ENCODE peak calls at places on chromosomes 6 and 20, in six cellular contexts. J is RPMI7951, C is ovary, Z is nucleus accumbens, L is GM13977, G is epithelial cell of esophagus. K is an unnamed sample.
A peak's percentile ranks its signal among the peaks of the same experiment; 100 is the strongest.

GRCh38 chr20:14544688-14545087 is 207.3 kb upstream of the FLRT3 start:
- DNase-seq in J (no peak), C (no peak), Z (no peak), L (no peak), G (no peak), K (no peak)

GRCh38 chr6:142013875-142014495 is 118.7 kb upstream of the GJE1 start:
- DNase-seq in J (peak; percentile 48), C (no peak), Z (no peak), L (no peak), G (peak; percentile 48), K (peak; percentile 48)

GRCh38 chr6:4849214-4849613 is 73.0 kb downstream of the CDYL start:
- DNase-seq in J (no peak), C (no peak), Z (no peak), L (no peak), G (no peak), K (no peak)

GRCh38 chr20:61732511-61733210 is 333.0 kb downstream of the TAF4 start:
- DNase-seq in J (no peak), C (no peak), Z (no peak), L (no peak), G (no peak), K (no peak)

GRCh38 chr6:74018825-74019224 is 322.8 kb downstream of the CD109 start:
- DNase-seq in J (no peak), C (no peak), Z (no peak), L (no peak), G (no peak), K (no peak)

GRCh38 chr6:118650500-118651281 is 700 bp downstream of the CEP85L start:
- DNase-seq in J (peak; percentile 59), C (peak; percentile 58), Z (no peak), L (peak; percentile 57), G (peak; percentile 49), K (peak; percentile 66)

GRCh38 chr6:15763827-15764226 is 101.0 kb upstream of the DTNBP1 start:
- DNase-seq in J (peak; percentile 68), C (no peak), Z (no peak), L (no peak), G (peak; percentile 9), K (peak; percentile 72)

GRCh38 chr6:3222506-3223038 is 4.9 kb downstream of the TUBB2B start:
- DNase-seq in J (no peak), C (no peak), Z (no peak), L (no peak), G (no peak), K (no peak)

GRCh38 chr6:161748535-161749386 is 474.9 kb upstream of the AGPAT4 start:
- DNase-seq in J (peak; percentile 26), C (no peak), Z (no peak), L (peak; percentile 19), G (peak; percentile 1), K (peak; percentile 54)

GRCh38 chr20:54123587-54124180 is 50.1 kb downstream of the CYP24A1 start:
- DNase-seq in J (peak; percentile 100), C (no peak), Z (no peak), L (no peak), G (peak; percentile 100), K (peak; percentile 95)

GRCh38 chr6:11522819-11523218 is 14.7 kb upstream of the TMEM170B start:
- DNase-seq in J (no peak), C (no peak), Z (no peak), L (no peak), G (peak; percentile 65), K (no peak)

GRCh38 chr20:53165452-53165851 is 193.3 kb downstream of the TSHZ2 start:
- DNase-seq in J (no peak), C (no peak), Z (no peak), L (no peak), G (peak; percentile 74), K (no peak)

GRCh38 chr6:25360611-25361010 is 81.4 kb downstream of the CARMIL1 start:
- DNase-seq in J (peak; percentile 39), C (no peak), Z (no peak), L (no peak), G (peak; percentile 60), K (peak; percentile 15)

GRCh38 chr6:165584541-165584940 is 78.5 kb downstream of the PDE10A start:
- DNase-seq in J (no peak), C (no peak), Z (no peak), L (no peak), G (no peak), K (no peak)

GRCh38 chr6:105780146-105780860 is 305.8 kb upstream of the PRDM1 start:
- DNase-seq in J (peak; percentile 86), C (no peak), Z (no peak), L (no peak), G (peak; percentile 92), K (no peak)

GRCh38 chr20:46520976-46521579 is 7.7 kb upstream of the ZNF334 start:
- DNase-seq in J (peak; percentile 65), C (no peak), Z (no peak), L (peak; percentile 65), G (peak; percentile 74), K (peak; percentile 50)

GRCh38 chr6:168734523-168734922 is 293.5 kb downstream of the SMOC2 start:
- DNase-seq in J (no peak), C (no peak), Z (no peak), L (no peak), G (no peak), K (no peak)

GRCh38 chr6:149317656-149318571 is at the start of gene TAB2:
- DNase-seq in J (peak; percentile 24), C (peak; percentile 74), Z (no peak), L (peak; percentile 74), G (no peak), K (peak; percentile 68)

GRCh38 chr20:8161262-8162071 is 29.4 kb downstream of the PLCB1 start:
- DNase-seq in J (no peak), C (no peak), Z (no peak), L (no peak), G (peak; percentile 14), K (no peak)